ENCODE peak calls at places on chromosomes 13 and 19, in six cellular contexts. One of them, this sample, is unnamed.

GRCh38 chr13:38879278-38879677 is 111.4 kb downstream of the STOML3 start:
- DNase-seq in IMR-90: no peak
- DNase-seq in H9: no peak
- DNase-seq in trophoblast cell: no peak
- DNase-seq in H1: no peak
- DNase-seq in mesenchymal stem cell: no peak
- DNase-seq in this sample: no peak

GRCh38 chr13:111956261-111957151 is 110.4 kb upstream of the SOX1 start:
- DNase-seq in IMR-90: no peak
- DNase-seq in H9: peak; percentile 24
- DNase-seq in trophoblast cell: no peak
- DNase-seq in H1: no peak
- DNase-seq in mesenchymal stem cell: no peak
- DNase-seq in this sample: no peak

GRCh38 chr19:47232422-47233211 is 1.6 kb upstream of the BBC3 start:
- DNase-seq in IMR-90: peak; percentile 82
- DNase-seq in H9: no peak
- DNase-seq in trophoblast cell: peak; percentile 76
- DNase-seq in H1: no peak
- DNase-seq in mesenchymal stem cell: peak; percentile 95
- DNase-seq in this sample: no peak

GRCh38 chr13:109779074-109779473 is 7.3 kb downstream of the IRS2 start:
- DNase-seq in IMR-90: no peak
- DNase-seq in H9: no peak
- DNase-seq in trophoblast cell: no peak
- DNase-seq in H1: no peak
- DNase-seq in mesenchymal stem cell: no peak
- DNase-seq in this sample: no peak

GRCh38 chr19:23771761-23772667 is 13.3 kb upstream of the ZNF681 start:
- DNase-seq in IMR-90: no peak
- DNase-seq in H9: no peak
- DNase-seq in trophoblast cell: peak; percentile 92
- DNase-seq in H1: no peak
- DNase-seq in mesenchymal stem cell: no peak
- DNase-seq in this sample: no peak

GRCh38 chr13:98103531-98103930 is 39.4 kb upstream of the FARP1 start:
- DNase-seq in IMR-90: no peak
- DNase-seq in H9: no peak
- DNase-seq in trophoblast cell: no peak
- DNase-seq in H1: no peak
- DNase-seq in mesenchymal stem cell: no peak
- DNase-seq in this sample: no peak

GRCh38 chr19:4707956-4708650 is 15.5 kb downstream of the DPP9 start:
- DNase-seq in IMR-90: peak; percentile 53
- DNase-seq in H9: no peak
- DNase-seq in trophoblast cell: peak; percentile 37
- DNase-seq in H1: no peak
- DNase-seq in mesenchymal stem cell: no peak
- DNase-seq in this sample: no peak

GRCh38 chr13:113820813-113821651 is 42.8 kb downstream of the GAS6 start:
- DNase-seq in IMR-90: peak; percentile 99
- DNase-seq in H9: no peak
- DNase-seq in trophoblast cell: peak; percentile 18
- DNase-seq in H1: no peak
- DNase-seq in mesenchymal stem cell: peak; percentile 99
- DNase-seq in this sample: no peak

GRCh38 chr13:21719463-21719862 is 48.6 kb downstream of the FGF9 start:
- DNase-seq in IMR-90: no peak
- DNase-seq in H9: no peak
- DNase-seq in trophoblast cell: no peak
- DNase-seq in H1: no peak
- DNase-seq in mesenchymal stem cell: no peak
- DNase-seq in this sample: no peak

GRCh38 chr13:113654175-113654560 is 3.8 kb downstream of the ATP4B start:
- DNase-seq in IMR-90: no peak
- DNase-seq in H9: no peak
- DNase-seq in trophoblast cell: no peak
- DNase-seq in H1: no peak
- DNase-seq in mesenchymal stem cell: no peak
- DNase-seq in this sample: no peak

GRCh38 chr19:47351545-47351944 is 2.4 kb downstream of the DHX34 start:
- DNase-seq in IMR-90: peak; percentile 27
- DNase-seq in H9: peak; percentile 64
- DNase-seq in trophoblast cell: no peak
- DNase-seq in H1: no peak
- DNase-seq in mesenchymal stem cell: peak; percentile 53
- DNase-seq in this sample: no peak

GRCh38 chr19:7590256-7590655 is 5.4 kb upstream of the CAMSAP3 start:
- DNase-seq in IMR-90: no peak
- DNase-seq in H9: no peak
- DNase-seq in trophoblast cell: peak; percentile 56
- DNase-seq in H1: no peak
- DNase-seq in mesenchymal stem cell: no peak
- DNase-seq in this sample: no peak

GRCh38 chr13:49772828-49773227 is 19.7 kb downstream of the KPNA3 start:
- DNase-seq in IMR-90: no peak
- DNase-seq in H9: no peak
- DNase-seq in trophoblast cell: no peak
- DNase-seq in H1: no peak
- DNase-seq in mesenchymal stem cell: no peak
- DNase-seq in this sample: no peak

GRCh38 chr19:14517840-14518505 is at the start of gene DNAJB1:
- DNase-seq in IMR-90: peak; percentile 64
- DNase-seq in H9: no peak
- DNase-seq in trophoblast cell: peak; percentile 49
- DNase-seq in H1: no peak
- DNase-seq in mesenchymal stem cell: peak; percentile 92
- DNase-seq in this sample: no peak

GRCh38 chr13:65540064-65540635 is 1690.0 kb downstream of the PCDH9 start:
- DNase-seq in IMR-90: no peak
- DNase-seq in H9: no peak
- DNase-seq in trophoblast cell: no peak
- DNase-seq in H1: no peak
- DNase-seq in mesenchymal stem cell: no peak
- DNase-seq in this sample: no peak

GRCh38 chr19:19115954-19116353 is 22.3 kb downstream of the TMEM161A start:
- DNase-seq in IMR-90: no peak
- DNase-seq in H9: peak; percentile 81
- DNase-seq in trophoblast cell: peak; percentile 51
- DNase-seq in H1: no peak
- DNase-seq in mesenchymal stem cell: no peak
- DNase-seq in this sample: no peak

GRCh38 chr13:35365885-35366284 is 110.6 kb downstream of the MAB21L1 start:
- DNase-seq in IMR-90: no peak
- DNase-seq in H9: no peak
- DNase-seq in trophoblast cell: no peak
- DNase-seq in H1: no peak
- DNase-seq in mesenchymal stem cell: no peak
- DNase-seq in this sample: no peak

GRCh38 chr13:109145631-109146030 is 516.2 kb downstream of the MYO16 start:
- DNase-seq in IMR-90: peak; percentile 72
- DNase-seq in H9: no peak
- DNase-seq in trophoblast cell: peak; percentile 27
- DNase-seq in H1: no peak
- DNase-seq in mesenchymal stem cell: peak; percentile 78
- DNase-seq in this sample: peak; percentile 24

GRCh38 chr13:99383946-99384345 is 76.7 kb upstream of the GPR183 start:
- DNase-seq in IMR-90: no peak
- DNase-seq in H9: peak; percentile 22
- DNase-seq in trophoblast cell: no peak
- DNase-seq in H1: no peak
- DNase-seq in mesenchymal stem cell: no peak
- DNase-seq in this sample: no peak

GRCh38 chr13:99255241-99255640 is 2.9 kb downstream of the GPR18 start:
- DNase-seq in IMR-90: no peak
- DNase-seq in H9: no peak
- DNase-seq in trophoblast cell: no peak
- DNase-seq in H1: no peak
- DNase-seq in mesenchymal stem cell: no peak
- DNase-seq in this sample: no peak

GRCh38 chr19:18456974-18457373 is 19.0 kb upstream of the ISYNA1 start:
- DNase-seq in IMR-90: no peak
- DNase-seq in H9: no peak
- DNase-seq in trophoblast cell: no peak
- DNase-seq in H1: no peak
- DNase-seq in mesenchymal stem cell: no peak
- DNase-seq in this sample: no peak

GRCh38 chr13:97743946-97744345 is 209.5 kb upstream of the IPO5 start:
- DNase-seq in IMR-90: no peak
- DNase-seq in H9: no peak
- DNase-seq in trophoblast cell: no peak
- DNase-seq in H1: no peak
- DNase-seq in mesenchymal stem cell: peak; percentile 30
- DNase-seq in this sample: no peak

GRCh38 chr13:111201304-111201940 is 86.3 kb downstream of the ARHGEF7 start:
- DNase-seq in IMR-90: no peak
- DNase-seq in H9: no peak
- DNase-seq in trophoblast cell: no peak
- DNase-seq in H1: no peak
- DNase-seq in mesenchymal stem cell: no peak
- DNase-seq in this sample: no peak

GRCh38 chr13:20940083-20940482 is 37.5 kb upstream of the XPO4 start:
- DNase-seq in IMR-90: peak; percentile 83
- DNase-seq in H9: no peak
- DNase-seq in trophoblast cell: peak; percentile 61
- DNase-seq in H1: no peak
- DNase-seq in mesenchymal stem cell: peak; percentile 78
- DNase-seq in this sample: no peak

GRCh38 chr19:18896421-18896841 is 473 bp upstream of the CERS1 start:
- DNase-seq in IMR-90: no peak
- DNase-seq in H9: no peak
- DNase-seq in trophoblast cell: no peak
- DNase-seq in H1: no peak
- DNase-seq in mesenchymal stem cell: no peak
- DNase-seq in this sample: no peak

GRCh38 chr19:42512743-42513304 is 15.5 kb downstream of the CEACAM1 start:
- DNase-seq in IMR-90: no peak
- DNase-seq in H9: peak; percentile 43
- DNase-seq in trophoblast cell: no peak
- DNase-seq in H1: no peak
- DNase-seq in mesenchymal stem cell: no peak
- DNase-seq in this sample: no peak

GRCh38 chr19:17406887-17407196 is 1.4 kb upstream of the BST2 start:
- DNase-seq in IMR-90: no peak
- DNase-seq in H9: no peak
- DNase-seq in trophoblast cell: no peak
- DNase-seq in H1: no peak
- DNase-seq in mesenchymal stem cell: no peak
- DNase-seq in this sample: no peak

GRCh38 chr19:35539314-35539713 is 6.1 kb downstream of the GAPDHS start:
- DNase-seq in IMR-90: no peak
- DNase-seq in H9: no peak
- DNase-seq in trophoblast cell: no peak
- DNase-seq in H1: no peak
- DNase-seq in mesenchymal stem cell: no peak
- DNase-seq in this sample: no peak

GRCh38 chr19:41646589-41647204 is 19.8 kb upstream of the CEACAM4 start:
- DNase-seq in IMR-90: no peak
- DNase-seq in H9: no peak
- DNase-seq in trophoblast cell: no peak
- DNase-seq in H1: no peak
- DNase-seq in mesenchymal stem cell: no peak
- DNase-seq in this sample: no peak

GRCh38 chr19:1041272-1041834 is 1.4 kb downstream of the ABCA7 start:
- DNase-seq in IMR-90: no peak
- DNase-seq in H9: peak; percentile 27
- DNase-seq in trophoblast cell: no peak
- DNase-seq in H1: no peak
- DNase-seq in mesenchymal stem cell: no peak
- DNase-seq in this sample: no peak

GRCh38 chr19:6586056-6586455 is 4.9 kb downstream of the CD70 start:
- DNase-seq in IMR-90: no peak
- DNase-seq in H9: no peak
- DNase-seq in trophoblast cell: no peak
- DNase-seq in H1: no peak
- DNase-seq in mesenchymal stem cell: no peak
- DNase-seq in this sample: no peak
- H4K91ac ChIP-seq in IMR-90: no peak overlapping the region
- H4K91ac ChIP-seq in H9: no peak overlapping the region
- H4K91ac ChIP-seq in trophoblast cell: no peak overlapping the region
- H4K91ac ChIP-seq in H1: no peak overlapping the region
- H4K91ac ChIP-seq in mesenchymal stem cell: no peak overlapping the region
- H4K91ac ChIP-seq in this sample: no peak overlapping the region

GRCh38 chr13:88124142-88124541 is 453.0 kb downstream of the SLITRK5 start:
- DNase-seq in IMR-90: no peak
- DNase-seq in H9: no peak
- DNase-seq in trophoblast cell: no peak
- DNase-seq in H1: no peak
- DNase-seq in mesenchymal stem cell: no peak
- DNase-seq in this sample: no peak

GRCh38 chr13:88118952-88119351 is 447.8 kb downstream of the SLITRK5 start:
- DNase-seq in IMR-90: no peak
- DNase-seq in H9: no peak
- DNase-seq in trophoblast cell: no peak
- DNase-seq in H1: no peak
- DNase-seq in mesenchymal stem cell: no peak
- DNase-seq in this sample: no peak
- H3K14ac ChIP-seq in IMR-90: no peak overlapping the region
- H3K14ac ChIP-seq in H9: no peak overlapping the region
- H3K14ac ChIP-seq in trophoblast cell: no peak overlapping the region
- H3K14ac ChIP-seq in H1: no peak overlapping the region
- H3K14ac ChIP-seq in mesenchymal stem cell: no peak overlapping the region
- H3K14ac ChIP-seq in this sample: no peak overlapping the region

GRCh38 chr19:45883881-45884681 is 1.9 kb downstream of the IRF2BP1 start:
- DNase-seq in IMR-90: no peak
- DNase-seq in H9: no peak
- DNase-seq in trophoblast cell: no peak
- DNase-seq in H1: no peak
- DNase-seq in mesenchymal stem cell: no peak
- DNase-seq in this sample: no peak

GRCh38 chr19:45885556-45886426 is at the start of gene IRF2BP1:
- DNase-seq in IMR-90: peak; percentile 91
- DNase-seq in H9: peak; percentile 91
- DNase-seq in trophoblast cell: peak; percentile 91
- DNase-seq in H1: no peak
- DNase-seq in mesenchymal stem cell: peak; percentile 97
- DNase-seq in this sample: peak; percentile 92

GRCh38 chr19:45884682-45885555 is 1.0 kb downstream of the IRF2BP1 start:
- DNase-seq in IMR-90: no peak
- DNase-seq in H9: peak; percentile 47
- DNase-seq in trophoblast cell: no peak
- DNase-seq in H1: no peak
- DNase-seq in mesenchymal stem cell: no peak
- DNase-seq in this sample: no peak

GRCh38 chr19:45887311-45887710 is 1.4 kb upstream of the IRF2BP1 start:
- DNase-seq in IMR-90: no peak
- DNase-seq in H9: no peak
- DNase-seq in trophoblast cell: no peak
- DNase-seq in H1: no peak
- DNase-seq in mesenchymal stem cell: no peak
- DNase-seq in this sample: no peak

GRCh38 chr19:45886427-45887310 is 728 bp upstream of the IRF2BP1 start:
- DNase-seq in IMR-90: peak; percentile 92
- DNase-seq in H9: peak; percentile 93
- DNase-seq in trophoblast cell: peak; percentile 91
- DNase-seq in H1: no peak
- DNase-seq in mesenchymal stem cell: peak; percentile 97
- DNase-seq in this sample: peak; percentile 91
- H4K91ac ChIP-seq in IMR-90: peak overlapping the region; percentile 97
- H4K91ac ChIP-seq in H9: no peak overlapping the region
- H4K91ac ChIP-seq in trophoblast cell: peak overlapping the region; percentile 78
- H4K91ac ChIP-seq in H1: peak overlapping the region; percentile 16
- H4K91ac ChIP-seq in mesenchymal stem cell: no peak overlapping the region
- H4K91ac ChIP-seq in this sample: peak overlapping the region; percentile 32

GRCh38 chr19:56271096-56271495 is 1.5 kb upstream of the EDDM13 start:
- DNase-seq in IMR-90: no peak
- DNase-seq in H9: no peak
- DNase-seq in trophoblast cell: no peak
- DNase-seq in H1: no peak
- DNase-seq in mesenchymal stem cell: no peak
- DNase-seq in this sample: no peak
- H3K14ac ChIP-seq in IMR-90: no peak overlapping the region
- H3K14ac ChIP-seq in H9: no peak overlapping the region
- H3K14ac ChIP-seq in trophoblast cell: no peak overlapping the region
- H3K14ac ChIP-seq in H1: no peak overlapping the region
- H3K14ac ChIP-seq in mesenchymal stem cell: no peak overlapping the region
- H3K14ac ChIP-seq in this sample: no peak overlapping the region